ENCODE peak calls at places on chromosomes 5 and 9, in ten cellular contexts. H is AG04449; Y is mucosa of gallbladder; G is ascending aorta; B is left lung; M is fibroblast of lung; S is activated CD4-positive, alpha-beta T cell treated with anti-CD3 and anti-CD28 coated beads for 24 hours; V is AG10803; N is IMR-90; K is midbrain. U is an unnamed sample.

GRCh38 chr5:121378559-121379359 is 472.9 kb upstream of the FTMT start:
- DNase-seq in B (peak; percentile 10), M (no peak), Y (no peak), G (no peak), N (no peak), V (no peak), S (no peak), H (no peak), K (no peak), U (no peak)

GRCh38 chr9:113373255-113373654 is 3.5 kb downstream of the HDHD3 start:
- DNase-seq in B (no peak), M (no peak), V (no peak), Y (no peak), S (no peak), H (no peak), G (no peak), K (no peak), N (no peak), U (no peak)

GRCh38 chr9:113578877-113579269 is 115.3 kb downstream of the RGS3 start:
- DNase-seq in K (no peak), N (peak; percentile 97), Y (peak; percentile 81), G (peak; percentile 66), V (peak; percentile 92), B (peak; percentile 91), S (peak; percentile 75), M (peak; percentile 99), H (peak; percentile 74), U (peak; percentile 66)

GRCh38 chr5:175738126-175738525 is 80.3 kb downstream of the HRH2 start:
- DNase-seq in Y (no peak), K (no peak), B (no peak), H (no peak), V (no peak), G (no peak), N (no peak), S (no peak), M (no peak), U (no peak)

GRCh38 chr5:140690376-140690932 is 716 bp downstream of the HARS1 start:
- DNase-seq in N (no peak), S (no peak), B (no peak), V (no peak), G (no peak), M (no peak), K (no peak), H (no peak), Y (no peak), U (no peak)

GRCh38 chr5:59760798-59761348 is 132.7 kb downstream of the PDE4D start:
- DNase-seq in B (no peak), K (no peak), V (peak; percentile 37), G (no peak), H (no peak), N (peak; percentile 55), Y (no peak), S (no peak), M (peak; percentile 75), U (no peak)

GRCh38 chr5:29963956-29964355 is 1229.5 kb upstream of the CDH6 start:
- DNase-seq in K (no peak), B (no peak), M (no peak), Y (no peak), G (no peak), S (no peak), V (no peak), N (no peak), H (no peak), U (no peak)

GRCh38 chr5:107564896-107565295 is 105.8 kb downstream of the EFNA5 start:
- DNase-seq in K (no peak), Y (no peak), V (no peak), G (no peak), H (no peak), B (no peak), M (peak; percentile 84), N (no peak), S (no peak), U (no peak)

GRCh38 chr9:85744481-85744880 is 2.7 kb upstream of the AGTPBP1 start:
- DNase-seq in M (no peak), N (no peak), H (no peak), G (no peak), K (no peak), B (no peak), V (no peak), S (no peak), Y (no peak), U (no peak)

GRCh38 chr9:131731237-131731995 is 8.5 kb downstream of the RAPGEF1 start:
- DNase-seq in K (no peak), H (no peak), G (no peak), N (peak; percentile 58), V (no peak), S (no peak), M (peak; percentile 20), Y (no peak), B (no peak), U (no peak)

GRCh38 chr5:56115589-56115988 is 117.5 kb downstream of the ANKRD55 start:
- DNase-seq in G (no peak), K (no peak), B (no peak), N (no peak), H (no peak), S (no peak), V (no peak), Y (no peak), M (no peak), U (no peak)

GRCh38 chr9:109307380-109308240 is 13.2 kb downstream of the EPB41L4B start:
- DNase-seq in M (no peak), N (no peak), V (no peak), G (no peak), Y (peak; percentile 72), B (no peak), K (no peak), H (no peak), S (no peak), U (no peak)

GRCh38 chr5:2391021-2391420 is 360.5 kb downstream of the IRX2 start:
- DNase-seq in N (no peak), B (no peak), H (no peak), G (no peak), M (no peak), S (no peak), Y (no peak), V (no peak), K (no peak), U (no peak)

GRCh38 chr5:177366528-177367322 is 9.0 kb downstream of the RGS14 start:
- DNase-seq in K (no peak), S (no peak), H (no peak), G (peak; percentile 63), V (peak; percentile 77), B (peak; percentile 91), Y (peak; percentile 92), N (peak; percentile 68), M (peak; percentile 75), U (no peak)

U was measured in T-helper 22 cell.